ENCODE peak calls at places on chromosome 17, in seven cellular contexts. X is fibroblast of gingiva; E is myocyte; I is activated T-cell treated with anti-CD3 and anti-CD28 coated beads for 1 hour; Q is left lung; Y is activated CD8-positive, alpha-beta memory T cell treated with anti-CD3 and anti-CD28 coated beads for 1 hour; W is dermis blood vessel endothelial cell. R is an unnamed sample.

GRCh38 chr17:78019367-78019975 is 61.0 kb downstream of the TNRC6C start:
- DNase-seq in X (peak), E (peak), I (no peak), Q (no peak), Y (no peak), W (peak), R (no peak)

GRCh38 chr17:74089869-74090464 is 113.5 kb upstream of the RPL38 start:
- DNase-seq in X (no peak), E (peak), I (peak), Q (no peak), Y (no peak), W (peak), R (peak)

GRCh38 chr17:56108811-56109284 is 44.4 kb upstream of the ANKFN1 start:
- DNase-seq in X (no peak), E (no peak), I (no peak), Q (no peak), Y (no peak), W (no peak), R (no peak)

GRCh38 chr17:72474740-72475477 is 354.1 kb downstream of the SOX9 start:
- DNase-seq in X (no peak), E (no peak), I (no peak), Q (no peak), Y (no peak), W (no peak), R (no peak)

GRCh38 chr17:22694362-22695227 is 1002.3 kb downstream of the KCNJ18 start:
- DNase-seq in X (no peak), E (no peak), I (no peak), Q (no peak), Y (no peak), W (no peak), R (no peak)

GRCh38 chr17:72560303-72561247 is 439.8 kb downstream of the SOX9 start:
- DNase-seq in X (no peak), E (peak), I (peak), Q (peak), Y (peak), W (peak), R (peak)

GRCh38 chr17:37676115-37676925 is 33.1 kb upstream of the DDX52 start:
- DNase-seq in X (no peak), E (no peak), I (no peak), Q (no peak), Y (no peak), W (no peak), R (no peak)

GRCh38 chr17:66518677-66519076 is 216.3 kb downstream of the PRKCA start:
- DNase-seq in X (no peak), E (no peak), I (no peak), Q (no peak), Y (no peak), W (no peak), R (no peak)

GRCh38 chr17:40707720-40708119 is 4.2 kb upstream of the KRT24 start:
- DNase-seq in X (no peak), E (no peak), I (no peak), Q (no peak), Y (no peak), W (peak), R (no peak)

GRCh38 chr17:5861849-5862248 is 208.3 kb upstream of the WSCD1 start:
- DNase-seq in X (no peak), E (no peak), I (no peak), Q (no peak), Y (no peak), W (peak), R (no peak)

GRCh38 chr17:36072431-36073121 is 8.5 kb downstream of the CCL18 start:
- DNase-seq in X (no peak), E (peak), I (peak), Q (peak), Y (peak), W (peak), R (peak)

GRCh38 chr17:5785867-5786509 is 201.7 kb upstream of the NLRP1 start:
- DNase-seq in X (peak), E (peak), I (no peak), Q (no peak), Y (no peak), W (peak), R (no peak)

GRCh38 chr17:40355123-40355803 is 9.3 kb downstream of the GJD3 start:
- DNase-seq in X (peak), E (peak), I (peak), Q (peak), Y (peak), W (peak), R (no peak)

GRCh38 chr17:21283482-21284318 is 811 bp upstream of the MAP2K3 start:
- DNase-seq in X (no peak), E (no peak), I (no peak), Q (peak), Y (no peak), W (peak), R (no peak)

GRCh38 chr17:62919388-62919787 is 46.6 kb upstream of the TANC2 start:
- DNase-seq in X (no peak), E (peak), I (no peak), Q (no peak), Y (no peak), W (no peak), R (no peak)

GRCh38 chr17:67605259-67605912 is 112.3 kb upstream of the NOL11 start:
- DNase-seq in X (peak), E (no peak), I (no peak), Q (no peak), Y (no peak), W (peak), R (no peak)

GRCh38 chr17:57519199-57519598 is 225.9 kb downstream of the CCDC182 start:
- DNase-seq in X (peak), E (no peak), I (no peak), Q (no peak), Y (no peak), W (no peak), R (no peak)

GRCh38 chr17:37494971-37495370 is 5.3 kb downstream of the DUSP14 start:
- DNase-seq in X (no peak), E (no peak), I (no peak), Q (no peak), Y (no peak), W (no peak), R (no peak)

GRCh38 chr17:6560496-6560895 is 4.1 kb upstream of the PITPNM3 start:
- DNase-seq in X (no peak), E (no peak), I (no peak), Q (no peak), Y (no peak), W (no peak), R (no peak)

GRCh38 chr17:78341559-78342437 is 18.1 kb downstream of the SOCS3 start:
- DNase-seq in X (peak), E (peak), I (no peak), Q (peak), Y (no peak), W (peak), R (no peak)

GRCh38 chr17:41394254-41395016 is 3.0 kb downstream of the KRT31 start:
- DNase-seq in X (no peak), E (no peak), I (no peak), Q (no peak), Y (no peak), W (no peak), R (no peak)

GRCh38 chr17:38598536-38598935 is 7.2 kb downstream of the SRCIN1 start:
- DNase-seq in X (peak), E (peak), I (no peak), Q (no peak), Y (no peak), W (peak), R (peak)

GRCh38 chr17:7560172-7561027 is 1.3 kb upstream of the SENP3 start:
- DNase-seq in X (no peak), E (peak), I (no peak), Q (no peak), Y (no peak), W (peak), R (no peak)

GRCh38 chr17:29847527-29847931 is 82.5 kb downstream of the SSH2 start:
- DNase-seq in X (no peak), E (no peak), I (no peak), Q (no peak), Y (no peak), W (no peak), R (no peak)

GRCh38 chr17:35214631-35215273 is 20.6 kb upstream of the SLC35G3 start:
- DNase-seq in X (no peak), E (no peak), I (no peak), Q (no peak), Y (no peak), W (no peak), R (no peak)

GRCh38 chr17:58666858-58667267 is 25.0 kb downstream of the TEX14 start:
- DNase-seq in X (peak), E (no peak), I (peak), Q (peak), Y (no peak), W (peak), R (no peak)

GRCh38 chr17:78407387-78407990 is 29.0 kb downstream of the PGS1 start:
- DNase-seq in X (no peak), E (peak), I (no peak), Q (peak), Y (no peak), W (no peak), R (no peak)

GRCh38 chr17:5381542-5381941 is 37.9 kb downstream of the NUP88 start:
- DNase-seq in X (no peak), E (no peak), I (no peak), Q (no peak), Y (no peak), W (no peak), R (no peak)

GRCh38 chr17:35666967-35667552 is 64.4 kb upstream of the RASL10B start:
- DNase-seq in X (no peak), E (no peak), I (no peak), Q (no peak), Y (no peak), W (no peak), R (no peak)

GRCh38 chr17:72053069-72053846 is 67.6 kb upstream of the SOX9 start:
- DNase-seq in X (no peak), E (peak), I (no peak), Q (no peak), Y (no peak), W (no peak), R (no peak)

GRCh38 chr17:40914456-40914855 is 23.0 kb downstream of the KRT23 start:
- DNase-seq in X (no peak), E (no peak), I (no peak), Q (no peak), Y (no peak), W (no peak), R (no peak)